ENCODE peak calls at places on chromosomes 16 and 17, in four cellular contexts. One of them, this sample, is unnamed.

GRCh38 chr17:62085511-62086408 is 20.7 kb upstream of the MED13 start:
- DNase-seq in H1: no peak
- DNase-seq in IMR-90: peak
- DNase-seq in H9: no peak
- DNase-seq in this sample: no peak

GRCh38 chr16:23974223-23974622 is 138.4 kb downstream of the PRKCB start:
- DNase-seq in IMR-90: no peak
- DNase-seq in H1: peak
- DNase-seq in H9: peak
- DNase-seq in this sample: peak

GRCh38 chr17:77115947-77116346 is 24.8 kb upstream of the SEC14L1 start:
- DNase-seq in H9: no peak
- DNase-seq in IMR-90: no peak
- DNase-seq in H1: no peak
- DNase-seq in this sample: no peak

GRCh38 chr17:28878981-28879380 is 18.6 kb downstream of the FLOT2 start:
- DNase-seq in H1: peak
- DNase-seq in H9: peak
- DNase-seq in IMR-90: peak
- DNase-seq in this sample: peak

GRCh38 chr17:57484081-57484666 is 227.9 kb downstream of the MSI2 start:
- DNase-seq in IMR-90: peak
- DNase-seq in H9: no peak
- DNase-seq in H1: no peak
- DNase-seq in this sample: no peak

GRCh38 chr17:55693244-55694216 is 29.1 kb downstream of the TMEM100 start:
- DNase-seq in IMR-90: peak
- DNase-seq in H9: no peak
- DNase-seq in H1: no peak
- DNase-seq in this sample: no peak

GRCh38 chr17:55144518-55144917 is 120.2 kb upstream of the HLF start:
- DNase-seq in IMR-90: no peak
- DNase-seq in H1: no peak
- DNase-seq in H9: no peak
- DNase-seq in this sample: no peak

GRCh38 chr16:4944333-4945281 is 7.7 kb upstream of the PPL start:
- DNase-seq in H1: no peak
- DNase-seq in IMR-90: peak
- DNase-seq in H9: peak
- DNase-seq in this sample: peak

GRCh38 chr17:73343168-73343634 is 31.4 kb upstream of the CDC42EP4 start:
- DNase-seq in H1: peak
- DNase-seq in H9: peak
- DNase-seq in IMR-90: peak
- DNase-seq in this sample: peak

GRCh38 chr17:40448213-40448638 is 5.0 kb downstream of the IGFBP4 start:
- DNase-seq in H9: no peak
- DNase-seq in IMR-90: peak
- DNase-seq in H1: no peak
- DNase-seq in this sample: no peak

GRCh38 chr16:27576729-27577128 is 26.8 kb downstream of the KATNIP start:
- DNase-seq in H1: no peak
- DNase-seq in IMR-90: no peak
- DNase-seq in H9: no peak
- DNase-seq in this sample: no peak

GRCh38 chr16:66360624-66361324 is 5.7 kb upstream of the CDH5 start:
- DNase-seq in H9: no peak
- DNase-seq in IMR-90: no peak
- DNase-seq in H1: no peak
- DNase-seq in this sample: no peak

GRCh38 chr17:21460358-21460757 is 84.2 kb downstream of the KCNJ12 start:
- DNase-seq in IMR-90: peak
- DNase-seq in H9: no peak
- DNase-seq in H1: no peak
- DNase-seq in this sample: no peak

GRCh38 chr16:17526956-17527355 is 56.2 kb upstream of the XYLT1 start:
- DNase-seq in H1: no peak
- DNase-seq in H9: no peak
- DNase-seq in IMR-90: no peak
- DNase-seq in this sample: no peak

GRCh38 chr17:45846223-45846622 is 1.5 kb downstream of the SPPL2C start:
- DNase-seq in H1: no peak
- DNase-seq in IMR-90: no peak
- DNase-seq in H9: no peak
- DNase-seq in this sample: no peak

GRCh38 chr17:77299256-77300015 is 158.7 kb downstream of the SEC14L1 start:
- DNase-seq in IMR-90: no peak
- DNase-seq in H9: no peak
- DNase-seq in H1: no peak
- DNase-seq in this sample: no peak

GRCh38 chr17:48510761-48511604 is 19.8 kb downstream of the HOXB1 start:
- DNase-seq in H1: no peak
- DNase-seq in H9: no peak
- DNase-seq in IMR-90: peak
- DNase-seq in this sample: no peak

GRCh38 chr17:33389506-33390141 is 96.5 kb upstream of the ASIC2 start:
- DNase-seq in H9: no peak
- DNase-seq in H1: no peak
- DNase-seq in IMR-90: no peak
- DNase-seq in this sample: peak

GRCh38 chr17:8152112-8152775 is at the start of gene PER1:
- DNase-seq in IMR-90: peak
- DNase-seq in H9: peak
- DNase-seq in H1: no peak
- DNase-seq in this sample: peak

GRCh38 chr17:29620271-29620670 is 2.4 kb downstream of the CORO6 start:
- DNase-seq in H1: no peak
- DNase-seq in H9: peak
- DNase-seq in IMR-90: peak
- DNase-seq in this sample: peak

GRCh38 chr17:44541884-44542581 is 15.3 kb upstream of the FZD2 start:
- DNase-seq in H1: no peak
- DNase-seq in IMR-90: no peak
- DNase-seq in H9: peak
- DNase-seq in this sample: peak
- H3K4ac ChIP-seq in H1: no peak
- H3K4ac ChIP-seq in IMR-90: peak
- H3K4ac ChIP-seq in H9: no peak
- H3K4ac ChIP-seq in this sample: no peak

GRCh38 chr16:81647527-81647926 is 131.6 kb upstream of the PLCG2 start:
- DNase-seq in H9: peak
- DNase-seq in IMR-90: peak
- DNase-seq in H1: no peak
- DNase-seq in this sample: peak

GRCh38 chr16:81646561-81646960 is 132.5 kb upstream of the PLCG2 start:
- DNase-seq in H9: no peak
- DNase-seq in H1: no peak
- DNase-seq in IMR-90: peak
- DNase-seq in this sample: no peak

GRCh38 chr16:81642943-81643342 is 136.1 kb upstream of the PLCG2 start:
- DNase-seq in IMR-90: no peak
- DNase-seq in H9: no peak
- DNase-seq in H1: no peak
- DNase-seq in this sample: no peak

GRCh38 chr16:81645303-81645702 is 133.8 kb upstream of the PLCG2 start:
- DNase-seq in H9: peak
- DNase-seq in IMR-90: peak
- DNase-seq in H1: no peak
- DNase-seq in this sample: peak

DNA sequence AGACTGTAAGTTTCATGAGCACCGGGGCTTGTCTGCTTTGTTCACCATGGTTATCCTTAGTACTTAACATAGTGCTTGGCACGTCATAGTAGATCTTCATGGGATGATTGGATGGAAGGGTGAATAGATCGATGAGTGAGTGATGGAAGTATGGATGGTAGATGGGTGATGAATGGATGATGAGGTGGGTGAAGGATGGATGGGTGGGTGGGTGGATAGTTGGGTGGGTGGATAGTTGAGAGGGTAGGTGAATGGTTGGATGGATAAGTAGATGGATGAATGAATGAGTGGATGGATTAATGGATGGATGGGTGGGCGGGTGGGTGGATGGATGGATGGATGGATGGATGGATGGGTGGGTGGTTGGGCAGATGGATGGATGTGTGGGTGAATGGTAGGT is 133.2 kb upstream of the PLCG2 start:
- DNase-seq in IMR-90: no peak
- DNase-seq in H1: no peak
- DNase-seq in H9: no peak
- DNase-seq in this sample: no peak
- H4K5ac ChIP-seq in IMR-90: no peak
- H4K5ac ChIP-seq in H1: no peak
- H4K5ac ChIP-seq in H9: no peak
- H4K5ac ChIP-seq in this sample: no peak

GRCh38 chr17:82008258-82008940 is 14.3 kb downstream of the CENPX start:
- DNase-seq in H9: no peak
- DNase-seq in IMR-90: no peak
- DNase-seq in H1: no peak
- DNase-seq in this sample: no peak
- H3K4ac ChIP-seq in H9: no peak
- H3K4ac ChIP-seq in IMR-90: no peak
- H3K4ac ChIP-seq in H1: no peak
- H3K4ac ChIP-seq in this sample: no peak

DNA sequence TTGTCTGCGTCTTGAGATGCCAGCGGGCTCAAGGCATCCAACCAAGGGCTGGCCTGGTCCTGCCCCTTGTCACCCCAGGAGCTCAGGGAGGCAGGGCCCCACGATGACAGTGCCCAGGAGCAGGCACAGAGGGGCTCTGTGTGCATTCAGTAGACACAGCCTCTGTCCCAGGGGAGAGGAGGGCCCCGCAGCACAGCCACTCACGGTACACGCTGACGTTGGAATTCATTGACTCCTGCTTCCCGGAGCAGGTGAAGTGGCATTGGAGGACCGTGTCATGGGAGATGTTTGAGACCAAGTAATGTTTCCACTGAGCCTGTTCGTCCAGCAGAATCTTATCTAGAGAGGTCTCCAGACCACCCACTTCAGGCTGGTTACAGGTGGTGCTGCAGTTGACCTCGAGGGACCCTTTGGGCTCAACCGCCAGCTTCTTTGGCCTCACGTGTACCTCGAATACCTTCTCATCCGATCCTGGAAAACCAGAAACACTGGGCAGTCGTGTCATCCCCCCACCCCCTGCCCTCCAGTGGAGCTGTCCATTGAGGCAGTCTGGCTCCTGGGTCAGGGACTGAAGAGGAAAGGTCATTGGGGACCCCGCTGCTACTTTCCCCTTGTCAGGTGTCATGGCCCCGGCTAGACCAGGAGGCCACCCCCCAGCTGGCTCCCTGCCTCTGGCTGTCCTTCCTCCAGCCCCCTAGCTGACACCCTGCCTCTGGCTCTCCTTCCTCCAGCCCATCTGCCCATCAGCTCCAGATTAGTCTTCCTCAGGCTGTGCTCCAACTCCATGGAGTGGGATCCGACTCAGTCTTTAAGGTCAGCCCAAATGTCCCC is 7.0 kb downstream of the PRR29 start:
- DNase-seq in IMR-90: no peak
- DNase-seq in H1: no peak
- DNase-seq in H9: peak
- DNase-seq in this sample: no peak
- H4K5ac ChIP-seq in IMR-90: no peak
- H4K5ac ChIP-seq in H1: no peak
- H4K5ac ChIP-seq in H9: no peak
- H4K5ac ChIP-seq in this sample: no peak

GRCh38 chr16:73753931-73754330 is 542.7 kb upstream of the PSMD7 start:
- DNase-seq in H1: no peak
- DNase-seq in H9: no peak
- DNase-seq in IMR-90: no peak
- DNase-seq in this sample: no peak
- H3K4ac ChIP-seq in H1: no peak
- H3K4ac ChIP-seq in H9: no peak
- H3K4ac ChIP-seq in IMR-90: no peak
- H3K4ac ChIP-seq in this sample: no peak

DNA sequence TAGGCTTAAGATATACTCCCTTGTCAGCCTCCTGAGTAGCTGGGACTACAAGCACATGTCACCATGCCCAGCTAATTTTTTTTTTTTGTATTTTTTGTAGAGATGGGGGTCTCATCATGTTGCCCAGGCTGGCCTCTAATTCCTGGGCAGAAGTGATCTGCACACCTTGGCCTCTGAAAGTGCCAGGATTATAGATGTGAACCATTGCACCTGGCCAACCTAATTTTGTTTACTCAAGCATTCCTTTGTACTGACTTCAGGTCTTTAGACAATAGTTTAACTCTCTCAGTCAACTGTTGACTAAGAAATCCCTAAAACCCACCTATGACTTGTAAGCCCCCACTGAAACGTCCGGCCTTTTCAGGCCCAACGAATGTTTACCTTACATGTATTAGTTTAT is 628.3 kb upstream of the CDH8 start:
- DNase-seq in H1: no peak
- DNase-seq in H9: no peak
- DNase-seq in IMR-90: no peak
- DNase-seq in this sample: no peak
- H4K5ac ChIP-seq in H1: no peak
- H4K5ac ChIP-seq in H9: no peak
- H4K5ac ChIP-seq in IMR-90: no peak
- H4K5ac ChIP-seq in this sample: no peak

DNA sequence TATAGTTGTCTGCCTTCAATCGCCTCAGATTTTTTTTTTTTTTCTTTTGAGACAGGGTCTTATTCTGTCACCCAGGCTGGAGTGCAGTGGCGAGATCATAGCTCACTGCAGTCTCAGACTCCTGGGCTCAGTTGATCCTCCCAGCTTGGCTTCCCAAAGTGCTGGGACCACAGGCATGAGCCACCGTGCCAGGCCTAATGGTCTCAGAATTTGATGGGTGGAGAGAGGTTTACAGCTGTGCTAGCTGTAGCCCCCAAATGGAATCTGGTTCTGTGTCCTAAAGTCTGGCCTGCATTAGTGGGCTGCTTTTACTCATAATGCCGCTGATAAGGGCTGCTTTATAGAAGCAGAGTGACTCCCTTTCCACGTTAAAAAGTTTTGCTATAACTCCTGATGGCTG is 5.1 kb downstream of the ZNRF1 start:
- DNase-seq in H9: no peak
- DNase-seq in H1: no peak
- DNase-seq in IMR-90: no peak
- DNase-seq in this sample: no peak
- H3K4ac ChIP-seq in H9: no peak
- H3K4ac ChIP-seq in H1: no peak
- H3K4ac ChIP-seq in IMR-90: no peak
- H3K4ac ChIP-seq in this sample: no peak

DNA sequence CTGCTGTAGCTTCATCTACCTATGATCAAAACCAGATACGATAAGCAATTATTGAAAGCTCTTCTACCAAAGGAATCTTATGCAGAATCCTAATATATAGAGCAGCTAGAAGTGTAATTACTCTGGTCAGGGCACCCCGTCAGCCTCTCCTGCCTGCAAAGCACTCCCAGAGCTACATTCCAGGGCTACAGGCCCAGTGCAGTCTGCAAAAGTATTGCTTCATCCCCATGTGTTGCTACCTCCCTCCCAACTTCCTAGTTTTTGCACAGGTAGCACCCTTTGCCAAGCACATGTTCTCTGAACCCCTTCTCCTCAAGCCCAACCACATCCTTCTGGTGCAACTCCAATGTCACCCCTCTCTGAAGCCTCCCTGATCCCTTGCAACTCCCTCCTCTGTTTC is 7.0 kb downstream of the CES5A start:
- DNase-seq in H1: no peak
- DNase-seq in H9: no peak
- DNase-seq in IMR-90: no peak
- DNase-seq in this sample: no peak
- H4K5ac ChIP-seq in H1: no peak
- H4K5ac ChIP-seq in H9: no peak
- H4K5ac ChIP-seq in IMR-90: no peak
- H4K5ac ChIP-seq in this sample: no peak